ENCODE peak calls at places on chromosomes 7 and 10, in nine cellular contexts. One of them, this sample, is unnamed.
A peak's percentile ranks its signal among the peaks of the same experiment; 100 is the strongest.

GRCh38 chr10:102535481-102536147 is 31.8 kb downstream of the SUFU start:
- DNase-seq in brain microvascular endothelial cell: no peak
- DNase-seq in left ventricle myocardium inferior: no peak
- DNase-seq in adipocyte: no peak
- DNase-seq in neural progenitor cell: no peak
- DNase-seq in prostate gland: no peak
- DNase-seq in H1: no peak
- DNase-seq in astrocyte: no peak
- DNase-seq in mesendoderm: no peak
- DNase-seq in this sample: no peak

GRCh38 chr7:38105874-38106483 is 72.1 kb upstream of the STARD3NL start:
- DNase-seq in left ventricle myocardium inferior: no peak
- DNase-seq in prostate gland: peak; percentile 29
- DNase-seq in neural progenitor cell: peak; percentile 58
- DNase-seq in adipocyte: peak; percentile 88
- DNase-seq in astrocyte: peak; percentile 35
- DNase-seq in brain microvascular endothelial cell: peak; percentile 20
- DNase-seq in mesendoderm: peak; percentile 49
- DNase-seq in H1: no peak
- DNase-seq in this sample: peak; percentile 18

GRCh38 chr7:6252310-6252709 is 20.1 kb downstream of the CYTH3 start:
- DNase-seq in mesendoderm: no peak
- DNase-seq in astrocyte: peak; percentile 84
- DNase-seq in neural progenitor cell: no peak
- DNase-seq in H1: no peak
- DNase-seq in left ventricle myocardium inferior: no peak
- DNase-seq in brain microvascular endothelial cell: no peak
- DNase-seq in adipocyte: peak; percentile 64
- DNase-seq in prostate gland: no peak
- DNase-seq in this sample: no peak

GRCh38 chr10:17229016-17229716 is 1.1 kb downstream of the VIM start:
- DNase-seq in H1: no peak
- DNase-seq in mesendoderm: peak; percentile 88
- DNase-seq in left ventricle myocardium inferior: peak; percentile 91
- DNase-seq in prostate gland: peak; percentile 49
- DNase-seq in brain microvascular endothelial cell: peak; percentile 86
- DNase-seq in astrocyte: peak; percentile 81
- DNase-seq in neural progenitor cell: peak; percentile 89
- DNase-seq in adipocyte: peak; percentile 96
- DNase-seq in this sample: peak; percentile 95

GRCh38 chr10:86319626-86320025 is 47.0 kb downstream of the GRID1 start:
- DNase-seq in H1: no peak
- DNase-seq in neural progenitor cell: no peak
- DNase-seq in adipocyte: no peak
- DNase-seq in left ventricle myocardium inferior: no peak
- DNase-seq in astrocyte: no peak
- DNase-seq in brain microvascular endothelial cell: no peak
- DNase-seq in prostate gland: no peak
- DNase-seq in mesendoderm: no peak
- DNase-seq in this sample: no peak

GRCh38 chr10:102627446-102628293 is 16.6 kb upstream of the TRIM8 start:
- DNase-seq in prostate gland: no peak
- DNase-seq in adipocyte: peak; percentile 72
- DNase-seq in H1: peak; percentile 62
- DNase-seq in brain microvascular endothelial cell: peak; percentile 61
- DNase-seq in astrocyte: peak; percentile 57
- DNase-seq in neural progenitor cell: peak; percentile 91
- DNase-seq in mesendoderm: peak; percentile 90
- DNase-seq in left ventricle myocardium inferior: peak; percentile 49
- DNase-seq in this sample: peak; percentile 59

GRCh38 chr10:154348-154747 is 19.1 kb downstream of the ZMYND11 start:
- DNase-seq in left ventricle myocardium inferior: no peak
- DNase-seq in neural progenitor cell: no peak
- DNase-seq in astrocyte: peak; percentile 47
- DNase-seq in adipocyte: peak; percentile 15
- DNase-seq in mesendoderm: no peak
- DNase-seq in prostate gland: no peak
- DNase-seq in brain microvascular endothelial cell: peak; percentile 84
- DNase-seq in H1: no peak
- DNase-seq in this sample: no peak

GRCh38 chr7:84524714-84525694 is 330.4 kb upstream of the SEMA3A start:
- DNase-seq in mesendoderm: no peak
- DNase-seq in prostate gland: no peak
- DNase-seq in H1: no peak
- DNase-seq in neural progenitor cell: no peak
- DNase-seq in brain microvascular endothelial cell: peak; percentile 66
- DNase-seq in left ventricle myocardium inferior: no peak
- DNase-seq in astrocyte: peak; percentile 66
- DNase-seq in adipocyte: peak; percentile 80
- DNase-seq in this sample: peak; percentile 63

GRCh38 chr7:92751902-92752901 is 84.2 kb downstream of the CDK6 start:
- DNase-seq in mesendoderm: peak; percentile 14
- DNase-seq in prostate gland: no peak
- DNase-seq in neural progenitor cell: no peak
- DNase-seq in astrocyte: peak; percentile 95
- DNase-seq in left ventricle myocardium inferior: no peak
- DNase-seq in H1: no peak
- DNase-seq in brain microvascular endothelial cell: peak; percentile 76
- DNase-seq in adipocyte: peak; percentile 83
- DNase-seq in this sample: no peak

GRCh38 chr7:131633342-131633843 is 77.0 kb upstream of the PODXL start:
- DNase-seq in adipocyte: peak; percentile 29
- DNase-seq in astrocyte: peak; percentile 53
- DNase-seq in prostate gland: no peak
- DNase-seq in brain microvascular endothelial cell: peak; percentile 51
- DNase-seq in neural progenitor cell: no peak
- DNase-seq in left ventricle myocardium inferior: no peak
- DNase-seq in H1: no peak
- DNase-seq in mesendoderm: no peak
- DNase-seq in this sample: peak; percentile 56

GRCh38 chr10:517872-518475 is 171.5 kb downstream of the DIP2C start:
- DNase-seq in neural progenitor cell: no peak
- DNase-seq in mesendoderm: no peak
- DNase-seq in prostate gland: no peak
- DNase-seq in astrocyte: no peak
- DNase-seq in adipocyte: no peak
- DNase-seq in H1: no peak
- DNase-seq in brain microvascular endothelial cell: no peak
- DNase-seq in left ventricle myocardium inferior: no peak
- DNase-seq in this sample: no peak

GRCh38 chr10:118621304-118621942 is 26.0 kb upstream of the PRLHR start:
- DNase-seq in H1: no peak
- DNase-seq in prostate gland: peak; percentile 17
- DNase-seq in astrocyte: no peak
- DNase-seq in left ventricle myocardium inferior: no peak
- DNase-seq in brain microvascular endothelial cell: no peak
- DNase-seq in adipocyte: peak; percentile 13
- DNase-seq in mesendoderm: no peak
- DNase-seq in neural progenitor cell: no peak
- DNase-seq in this sample: no peak

GRCh38 chr10:119316729-119317097 is 109.3 kb downstream of the GRK5 start:
- DNase-seq in mesendoderm: peak; percentile 92
- DNase-seq in H1: no peak
- DNase-seq in neural progenitor cell: no peak
- DNase-seq in astrocyte: peak; percentile 86
- DNase-seq in brain microvascular endothelial cell: peak; percentile 88
- DNase-seq in prostate gland: no peak
- DNase-seq in adipocyte: peak; percentile 84
- DNase-seq in left ventricle myocardium inferior: no peak
- DNase-seq in this sample: peak; percentile 82

GRCh38 chr7:84631913-84632312 is 437.3 kb upstream of the SEMA3A start:
- DNase-seq in left ventricle myocardium inferior: no peak
- DNase-seq in neural progenitor cell: no peak
- DNase-seq in prostate gland: no peak
- DNase-seq in astrocyte: no peak
- DNase-seq in H1: no peak
- DNase-seq in mesendoderm: no peak
- DNase-seq in brain microvascular endothelial cell: no peak
- DNase-seq in adipocyte: no peak
- DNase-seq in this sample: no peak

GRCh38 chr10:124416733-124417132 is 2.0 kb downstream of the OAT start:
- DNase-seq in brain microvascular endothelial cell: no peak
- DNase-seq in adipocyte: no peak
- DNase-seq in neural progenitor cell: no peak
- DNase-seq in astrocyte: peak; percentile 47
- DNase-seq in prostate gland: peak; percentile 30
- DNase-seq in mesendoderm: no peak
- DNase-seq in H1: no peak
- DNase-seq in left ventricle myocardium inferior: no peak
- DNase-seq in this sample: no peak

GRCh38 chr10:49667991-49668390 is 11.5 kb upstream of the C10orf53 start:
- DNase-seq in mesendoderm: no peak
- DNase-seq in astrocyte: no peak
- DNase-seq in brain microvascular endothelial cell: no peak
- DNase-seq in H1: no peak
- DNase-seq in neural progenitor cell: no peak
- DNase-seq in left ventricle myocardium inferior: no peak
- DNase-seq in prostate gland: no peak
- DNase-seq in adipocyte: no peak
- DNase-seq in this sample: no peak

GRCh38 chr10:99689461-99689860 is 30.2 kb downstream of the ENTPD7 start:
- DNase-seq in left ventricle myocardium inferior: no peak
- DNase-seq in mesendoderm: no peak
- DNase-seq in adipocyte: peak; percentile 40
- DNase-seq in brain microvascular endothelial cell: no peak
- DNase-seq in astrocyte: peak; percentile 30
- DNase-seq in prostate gland: no peak
- DNase-seq in neural progenitor cell: no peak
- DNase-seq in H1: no peak
- DNase-seq in this sample: no peak

GRCh38 chr10:72637398-72637857 is 11.5 kb upstream of the MICU1 start:
- DNase-seq in left ventricle myocardium inferior: peak; percentile 34
- DNase-seq in astrocyte: peak; percentile 77
- DNase-seq in H1: no peak
- DNase-seq in adipocyte: peak; percentile 7
- DNase-seq in mesendoderm: peak; percentile 46
- DNase-seq in neural progenitor cell: no peak
- DNase-seq in prostate gland: no peak
- DNase-seq in brain microvascular endothelial cell: peak; percentile 61
- DNase-seq in this sample: peak; percentile 73

DNA sequence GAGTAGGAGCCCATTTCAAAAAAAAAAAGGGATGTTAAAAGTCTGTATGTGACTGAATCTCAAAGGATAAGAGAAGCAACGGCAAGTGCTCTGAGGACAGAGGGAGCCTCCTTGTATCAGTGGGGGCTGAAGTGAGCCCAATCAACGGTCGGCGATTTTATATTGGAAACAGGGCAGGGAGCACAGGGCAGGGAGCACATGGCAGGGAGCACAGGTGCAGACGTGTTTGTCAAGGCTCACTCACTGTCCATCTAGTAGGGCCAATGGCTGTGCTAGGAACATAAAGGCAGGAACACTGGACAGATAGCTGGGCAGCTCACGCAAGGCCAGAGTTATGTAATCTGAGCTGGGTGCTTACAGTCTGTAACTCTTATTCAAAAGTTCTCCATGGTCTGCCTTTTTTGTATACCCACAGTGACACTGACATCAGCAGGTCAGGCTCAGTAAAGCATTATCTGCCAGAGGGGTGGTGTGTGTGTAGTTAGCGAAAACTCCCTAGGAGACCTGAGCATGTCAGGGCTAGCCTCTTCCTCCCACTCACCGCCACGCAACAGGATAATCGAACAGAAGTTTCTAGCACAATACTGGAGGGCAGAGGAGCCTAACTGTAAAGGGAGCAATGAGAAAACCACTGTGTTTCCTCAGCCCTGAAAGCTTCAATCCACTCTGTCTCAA is 15.4 kb downstream of the AKR1B1 start:
- DNase-seq in left ventricle myocardium inferior: no peak
- DNase-seq in astrocyte: no peak
- DNase-seq in mesendoderm: no peak
- DNase-seq in adipocyte: no peak
- DNase-seq in neural progenitor cell: no peak
- DNase-seq in brain microvascular endothelial cell: no peak
- DNase-seq in H1: no peak
- DNase-seq in prostate gland: no peak
- DNase-seq in this sample: no peak
- H3K36me3 ChIP-seq in left ventricle myocardium inferior: peaks cover 82% of the 10 kb centered on the region
- H3K36me3 ChIP-seq in astrocyte: peaks cover 30% of the 10 kb centered on the region
- H3K36me3 ChIP-seq in mesendoderm: peaks cover 9% of the 10 kb centered on the region
- H3K36me3 ChIP-seq in adipocyte: peaks cover 84% of the 10 kb centered on the region
- H3K36me3 ChIP-seq in neural progenitor cell: no peaks in the 10 kb centered on the region
- H3K36me3 ChIP-seq in brain microvascular endothelial cell: peaks cover 41% of the 10 kb centered on the region
- H3K36me3 ChIP-seq in H1: peaks cover 74% of the 10 kb centered on the region
- H3K36me3 ChIP-seq in prostate gland: peaks cover 20% of the 10 kb centered on the region
- H3K36me3 ChIP-seq in this sample: peaks cover 18% of the 10 kb centered on the region

DNA sequence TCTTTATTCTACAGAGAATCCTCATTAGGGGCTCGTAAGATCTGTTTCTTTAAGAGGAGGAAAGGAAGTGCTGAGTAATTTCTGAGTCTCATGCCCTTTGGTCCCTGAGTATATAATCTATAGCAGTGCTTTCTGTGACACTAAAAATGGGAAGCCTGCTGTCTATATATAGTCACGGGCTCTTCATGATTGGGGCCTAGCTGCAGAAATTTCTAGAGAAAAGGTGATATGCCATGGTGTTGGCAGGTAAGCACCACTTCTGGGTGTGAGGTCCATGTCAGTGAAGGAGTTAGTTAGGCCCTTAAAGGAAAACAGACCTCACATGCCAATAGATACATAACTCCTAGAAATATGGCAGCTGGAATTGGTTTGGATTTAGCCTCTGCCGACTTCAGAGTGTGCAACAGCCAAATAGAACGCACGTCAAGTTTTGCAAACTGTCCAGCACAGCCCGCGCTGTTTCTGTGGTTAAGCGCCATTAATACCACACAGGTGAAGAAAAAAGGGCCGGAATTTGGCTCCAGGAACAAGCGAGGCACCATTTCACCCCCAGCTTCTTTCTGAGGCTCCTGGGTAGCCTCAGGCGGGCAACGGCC is 123.2 kb downstream of the TACC2 start:
- DNase-seq in astrocyte: no peak
- DNase-seq in left ventricle myocardium inferior: no peak
- DNase-seq in adipocyte: no peak
- DNase-seq in brain microvascular endothelial cell: peak; percentile 45
- DNase-seq in H1: no peak
- DNase-seq in mesendoderm: no peak
- DNase-seq in prostate gland: no peak
- DNase-seq in neural progenitor cell: no peak
- DNase-seq in this sample: no peak
- H3K4me3 ChIP-seq in astrocyte: peak overlapping the region; percentile 74
- H3K4me3 ChIP-seq in left ventricle myocardium inferior: peak overlapping the region; percentile 81
- H3K4me3 ChIP-seq in adipocyte: peak overlapping the region; percentile 89
- H3K4me3 ChIP-seq in brain microvascular endothelial cell: peak overlapping the region; percentile 82
- H3K4me3 ChIP-seq in H1: peak overlapping the region; percentile 96
- H3K4me3 ChIP-seq in mesendoderm: peak overlapping the region; percentile 19
- H3K4me3 ChIP-seq in prostate gland: peak overlapping the region; percentile 56
- H3K4me3 ChIP-seq in neural progenitor cell: peak overlapping the region; percentile 68
- H3K4me3 ChIP-seq in this sample: peak overlapping the region; percentile 97

GRCh38 chr7:2527505-2528464 is 8.2 kb downstream of the LFNG start:
- DNase-seq in adipocyte: peak; percentile 81
- DNase-seq in astrocyte: peak; percentile 70
- DNase-seq in mesendoderm: no peak
- DNase-seq in brain microvascular endothelial cell: peak; percentile 61
- DNase-seq in neural progenitor cell: no peak
- DNase-seq in left ventricle myocardium inferior: peak; percentile 20
- DNase-seq in prostate gland: peak; percentile 69
- DNase-seq in H1: no peak
- DNase-seq in this sample: peak; percentile 79
- H3K36me3 ChIP-seq in adipocyte: peaks cover 4% of the 10 kb centered on the region
- H3K36me3 ChIP-seq in astrocyte: peaks cover 4% of the 10 kb centered on the region
- H3K36me3 ChIP-seq in mesendoderm: no peaks in the 10 kb centered on the region
- H3K36me3 ChIP-seq in brain microvascular endothelial cell: peaks cover 13% of the 10 kb centered on the region
- H3K36me3 ChIP-seq in neural progenitor cell: no peaks in the 10 kb centered on the region
- H3K36me3 ChIP-seq in left ventricle myocardium inferior: peaks cover 24% of the 10 kb centered on the region
- H3K36me3 ChIP-seq in prostate gland: peaks cover 12% of the 10 kb centered on the region
- H3K36me3 ChIP-seq in H1: peaks cover 26% of the 10 kb centered on the region
- H3K36me3 ChIP-seq in this sample: no peaks in the 10 kb centered on the region

GRCh38 chr7:45918556-45918955 is 2.5 kb downstream of the IGFBP3 start:
- DNase-seq in left ventricle myocardium inferior: no peak
- DNase-seq in adipocyte: no peak
- DNase-seq in brain microvascular endothelial cell: no peak
- DNase-seq in astrocyte: no peak
- DNase-seq in neural progenitor cell: no peak
- DNase-seq in H1: no peak
- DNase-seq in prostate gland: no peak
- DNase-seq in mesendoderm: no peak
- DNase-seq in this sample: no peak
- H3K4me3 ChIP-seq in left ventricle myocardium inferior: peak overlapping the region; percentile 75
- H3K4me3 ChIP-seq in adipocyte: peak overlapping the region; percentile 82
- H3K4me3 ChIP-seq in brain microvascular endothelial cell: no peak overlapping the region
- H3K4me3 ChIP-seq in astrocyte: peak overlapping the region; percentile 59
- H3K4me3 ChIP-seq in neural progenitor cell: no peak overlapping the region
- H3K4me3 ChIP-seq in H1: no peak overlapping the region
- H3K4me3 ChIP-seq in prostate gland: no peak overlapping the region
- H3K4me3 ChIP-seq in mesendoderm: no peak overlapping the region
- H3K4me3 ChIP-seq in this sample: peak overlapping the region; percentile 69

This sample was measured in MG63.